ENCODE peak calls at places on chromosomes 4 and X, in eight cellular contexts. N is astrocyte of the cerebellum, I is GM10248, V is IMR-90, P is AG09309, Z is AG04450, Q is endodermal cell, O is psoas muscle. T is an unnamed sample.

GRCh38 chrX:25039036-25039435 is 23.3 kb upstream of the ARX start:
- DNase-seq in N (no peak), I (no peak), V (no peak), P (no peak), Z (no peak), Q (no peak), O (no peak), T (no peak)

GRCh38 chr4:169800541-169800940 is 42.8 kb upstream of the HPF1 start:
- DNase-seq in N (no peak), I (no peak), V (no peak), P (no peak), Z (no peak), Q (no peak), O (no peak), T (no peak)

GRCh38 chr4:80115368-80116181 is 42.5 kb upstream of the ANTXR2 start:
- DNase-seq in N (no peak), I (no peak), V (no peak), P (no peak), Z (no peak), Q (no peak), O (no peak), T (no peak)

GRCh38 chr4:127698789-127699200 is 31.4 kb upstream of the SLC25A31 start:
- DNase-seq in N (peak; percentile 77), I (peak; percentile 56), V (peak; percentile 66), P (peak; percentile 65), Z (no peak), Q (no peak), O (no peak), T (no peak)

GRCh38 chrX:153029162-153029561 is 27.1 kb upstream of the PNMA3 start:
- DNase-seq in N (no peak), I (no peak), V (no peak), P (no peak), Z (no peak), Q (no peak), O (no peak), T (no peak)

GRCh38 chrX:154056739-154057367 is 37.2 kb upstream of the IRAK1 start:
- DNase-seq in N (no peak), I (no peak), V (peak; percentile 20), P (no peak), Z (no peak), Q (no peak), O (no peak), T (no peak)

GRCh38 chr4:182536221-182536620 is 293.0 kb downstream of the TENM3 start:
- DNase-seq in N (no peak), I (no peak), V (no peak), P (no peak), Z (no peak), Q (peak; percentile 68), O (no peak), T (no peak)

GRCh38 chr4:5956285-5957021 is 61.8 kb downstream of the C4orf50 start:
- DNase-seq in N (no peak), I (no peak), V (no peak), P (no peak), Z (no peak), Q (peak; percentile 70), O (peak; percentile 63), T (no peak)

GRCh38 chr4:151117371-151117962 is 18.0 kb downstream of the RPS3A start:
- DNase-seq in N (peak; percentile 49), I (peak; percentile 76), V (peak; percentile 69), P (no peak), Z (peak; percentile 24), Q (peak; percentile 89), O (no peak), T (no peak)

GRCh38 chr4:37317104-37317643 is 72.6 kb downstream of the NWD2 start:
- DNase-seq in N (no peak), I (no peak), V (no peak), P (no peak), Z (no peak), Q (peak; percentile 56), O (no peak), T (no peak)

GRCh38 chrX:78437621-78438020 is 110.2 kb upstream of the CYSLTR1 start:
- DNase-seq in N (no peak), I (no peak), V (no peak), P (no peak), Z (no peak), Q (no peak), O (no peak), T (no peak)

GRCh38 chr4:163384926-163385325 is 41.2 kb downstream of the NPY5R start:
- DNase-seq in N (no peak), I (no peak), V (no peak), P (no peak), Z (no peak), Q (no peak), O (no peak), T (no peak)

GRCh38 chr4:120922390-120923200 is at the start of gene PRDM5:
- DNase-seq in N (no peak), I (peak; percentile 28), V (peak; percentile 40), P (no peak), Z (no peak), Q (peak; percentile 89), O (peak; percentile 72), T (no peak)

GRCh38 chrX:153190384-153190783 is 11.3 kb downstream of the MAGEA1 start:
- DNase-seq in N (no peak), I (no peak), V (no peak), P (no peak), Z (no peak), Q (no peak), O (no peak), T (no peak)

GRCh38 chr4:168993724-168994510 is 16.1 kb downstream of the CBR4 start:
- DNase-seq in N (no peak), I (no peak), V (no peak), P (peak; percentile 42), Z (no peak), Q (no peak), O (no peak), T (no peak)

GRCh38 chrX:140050906-140051305 is 85.6 kb upstream of the CXorf66 start:
- DNase-seq in N (no peak), I (no peak), V (peak; percentile 15), P (no peak), Z (no peak), Q (no peak), O (no peak), T (no peak)

GRCh38 chrX:19698125-19698524 is 182.8 kb upstream of the MAP3K15 start:
- DNase-seq in N (peak; percentile 50), I (no peak), V (peak; percentile 50), P (peak; percentile 21), Z (no peak), Q (no peak), O (no peak), T (no peak)

GRCh38 chrX:134692990-134693389 is 34.7 kb upstream of the PLAC1 start:
- DNase-seq in N (no peak), I (no peak), V (peak; percentile 78), P (no peak), Z (no peak), Q (no peak), O (no peak), T (no peak)

GRCh38 chrX:40040686-40041461 is 56.9 kb downstream of the BCOR start:
- DNase-seq in N (no peak), I (no peak), V (no peak), P (no peak), Z (no peak), Q (no peak), O (no peak), T (no peak)

GRCh38 chrX:108165349-108166111 is 74.0 kb downstream of the ATG4A start:
- DNase-seq in N (peak; percentile 18), I (no peak), V (peak; percentile 51), P (no peak), Z (peak; percentile 4), Q (peak; percentile 80), O (no peak), T (no peak)

GRCh38 chr4:32864713-32865351 is 2144.7 kb downstream of the PCDH7 start:
- DNase-seq in N (no peak), I (no peak), V (no peak), P (no peak), Z (no peak), Q (no peak), O (no peak), T (no peak)

GRCh38 chr4:188903995-188904394 is 764.8 kb downstream of the TRIML1 start:
- DNase-seq in N (no peak), I (no peak), V (peak; percentile 12), P (no peak), Z (no peak), Q (no peak), O (no peak), T (no peak)
- TF ChIP-seq CTCF in N (no peak), I (no peak), V (no peak), P (no peak), Z (no peak), Q (peak; percentile 40), O (no peak), T (no peak)

GRCh38 chr4:7151668-7152227 is 40.6 kb upstream of the SORCS2 start:
- DNase-seq in N (no peak), I (no peak), V (no peak), P (no peak), Z (no peak), Q (no peak), O (no peak), T (no peak)
- TF ChIP-seq CTCF in N (no peak), I (no peak), V (peak; percentile 23), P (peak; percentile 38), Z (no peak), Q (no peak), O (no peak), T (no peak)

GRCh38 chr4:9703391-9703790 is 78.0 kb upstream of the DRD5 start:
- DNase-seq in N (no peak), I (peak; percentile 58), V (no peak), P (no peak), Z (no peak), Q (peak; percentile 97), O (peak; percentile 64), T (peak; percentile 59)
- TF ChIP-seq CTCF in N (peak; percentile 45), I (peak; percentile 84), V (peak; percentile 16), P (peak; percentile 16), Z (no peak), Q (peak; percentile 95), O (peak; percentile 36), T (peak; percentile 56)

DNA sequence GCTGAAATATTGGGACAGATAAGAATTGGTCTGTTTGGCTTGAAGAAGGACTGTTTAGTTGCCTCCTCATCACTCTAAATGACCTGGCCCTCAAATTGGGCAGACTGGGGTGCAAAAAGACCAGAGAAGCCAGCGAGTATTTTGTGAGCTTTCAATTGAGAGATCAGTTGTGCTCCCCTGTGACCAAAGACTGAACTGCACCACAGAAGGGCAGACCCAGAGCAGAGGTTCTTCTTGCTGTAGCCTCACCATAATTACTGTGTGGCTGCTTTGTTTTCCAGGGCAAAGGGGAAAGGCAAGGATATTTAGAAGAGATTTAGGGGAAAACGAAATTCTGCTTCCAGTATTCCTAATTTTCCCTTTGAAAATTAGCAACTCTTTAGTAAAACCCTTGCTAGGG is 104.0 kb upstream of the MBNL3 start:
- DNase-seq in N (no peak), I (peak; percentile 5), V (no peak), P (no peak), Z (no peak), Q (peak; percentile 57), O (no peak), T (no peak)
- TF ChIP-seq CTCF in N (peak; percentile 36), I (peak; percentile 47), V (no peak), P (peak; percentile 42), Z (no peak), Q (peak; percentile 76), O (peak; percentile 31), T (no peak)

GRCh38 chr4:40627540-40627939 is 2.1 kb downstream of the RBM47 start:
- DNase-seq in N (no peak), I (no peak), V (no peak), P (no peak), Z (no peak), Q (no peak), O (no peak), T (no peak)
- TF ChIP-seq CTCF in N (no peak), I (no peak), V (no peak), P (no peak), Z (no peak), Q (no peak), O (no peak), T (no peak)

T was measured in natural killer cell.